ENCODE peak calls at places on chromosomes 5 and 9, in four cellular contexts. R is stomach, S is mammary epithelial cell, O is neural progenitor cell. G is an unnamed sample.

GRCh38 chr5:2569774-2570542 is 181.5 kb downstream of the IRX2 start:
- DNase-seq in R (no peak), S (no peak), O (no peak), G (no peak)

GRCh38 chr9:38299856-38300255 is 92.6 kb upstream of the ALDH1B1 start:
- DNase-seq in R (no peak), S (no peak), O (no peak), G (no peak)

GRCh38 chr9:127202461-127203139 is 62.0 kb upstream of the GARNL3 start:
- DNase-seq in R (no peak), S (no peak), O (no peak), G (no peak)

GRCh38 chr5:154221371-154221896 is 30.9 kb downstream of the GALNT10 start:
- DNase-seq in R (no peak), S (peak; percentile 88), O (peak; percentile 39), G (no peak)

GRCh38 chr5:157236423-157236822 is 29.5 kb upstream of the CYFIP2 start:
- DNase-seq in R (no peak), S (no peak), O (no peak), G (no peak)

GRCh38 chr9:101664432-101664831 is 69.7 kb upstream of the PPP3R2 start:
- DNase-seq in R (no peak), S (no peak), O (no peak), G (no peak)

GRCh38 chr9:37369671-37370070 is 52.8 kb upstream of the GRHPR start:
- DNase-seq in R (no peak), S (no peak), O (no peak), G (peak; percentile 46)

GRCh38 chr5:15007549-15008142 is 136.1 kb upstream of the ANKH start:
- DNase-seq in R (no peak), S (no peak), O (no peak), G (no peak)

GRCh38 chr5:131605086-131605485 is 29.9 kb downstream of the RAPGEF6 start:
- DNase-seq in R (no peak), S (no peak), O (no peak), G (no peak)

GRCh38 chr5:150649108-150649827 is 8.8 kb downstream of the SYNPO start:
- DNase-seq in R (no peak), S (no peak), O (no peak), G (no peak)

GRCh38 chr9:93091056-93091452 is 5.0 kb upstream of the CARD19 start:
- DNase-seq in R (no peak), S (no peak), O (no peak), G (peak; percentile 7)

GRCh38 chr5:158819840-158820620 is 279.7 kb downstream of the EBF1 start:
- DNase-seq in R (no peak), S (peak; percentile 7), O (no peak), G (no peak)

GRCh38 chr5:148957591-148958202 is 105.2 kb downstream of the SH3TC2 start:
- DNase-seq in R (peak; percentile 45), S (peak; percentile 33), O (peak; percentile 85), G (peak; percentile 88)

GRCh38 chr5:95403996-95404395 is 12.8 kb downstream of the FAM81B start:
- DNase-seq in R (no peak), S (peak; percentile 11), O (no peak), G (no peak)

GRCh38 chr9:105447386-105447813 is 434 bp upstream of the FSD1L start:
- DNase-seq in R (no peak), S (no peak), O (no peak), G (no peak)

GRCh38 chr9:89890326-89890980 is 285.6 kb downstream of the GADD45G start:
- DNase-seq in R (no peak), S (no peak), O (no peak), G (peak; percentile 18)

GRCh38 chr9:20117985-20118384 is 329.1 kb upstream of the SLC24A2 start:
- DNase-seq in R (no peak), S (no peak), O (no peak), G (no peak)

GRCh38 chr5:179114756-179115155 is 54.6 kb downstream of the ZNF354C start:
- DNase-seq in R (peak; percentile 18), S (no peak), O (no peak), G (peak; percentile 9)

GRCh38 chr5:179118338-179118737 is 58.2 kb downstream of the ZNF354C start:
- DNase-seq in R (no peak), S (peak; percentile 2), O (no peak), G (no peak)

GRCh38 chr5:179115307-179115706 is 55.1 kb downstream of the ZNF354C start:
- DNase-seq in R (peak; percentile 7), S (no peak), O (no peak), G (peak; percentile 12)

GRCh38 chr5:179113945-179114641 is 53.9 kb downstream of the ZNF354C start:
- DNase-seq in R (peak; percentile 14), S (no peak), O (no peak), G (peak; percentile 14)

DNA sequence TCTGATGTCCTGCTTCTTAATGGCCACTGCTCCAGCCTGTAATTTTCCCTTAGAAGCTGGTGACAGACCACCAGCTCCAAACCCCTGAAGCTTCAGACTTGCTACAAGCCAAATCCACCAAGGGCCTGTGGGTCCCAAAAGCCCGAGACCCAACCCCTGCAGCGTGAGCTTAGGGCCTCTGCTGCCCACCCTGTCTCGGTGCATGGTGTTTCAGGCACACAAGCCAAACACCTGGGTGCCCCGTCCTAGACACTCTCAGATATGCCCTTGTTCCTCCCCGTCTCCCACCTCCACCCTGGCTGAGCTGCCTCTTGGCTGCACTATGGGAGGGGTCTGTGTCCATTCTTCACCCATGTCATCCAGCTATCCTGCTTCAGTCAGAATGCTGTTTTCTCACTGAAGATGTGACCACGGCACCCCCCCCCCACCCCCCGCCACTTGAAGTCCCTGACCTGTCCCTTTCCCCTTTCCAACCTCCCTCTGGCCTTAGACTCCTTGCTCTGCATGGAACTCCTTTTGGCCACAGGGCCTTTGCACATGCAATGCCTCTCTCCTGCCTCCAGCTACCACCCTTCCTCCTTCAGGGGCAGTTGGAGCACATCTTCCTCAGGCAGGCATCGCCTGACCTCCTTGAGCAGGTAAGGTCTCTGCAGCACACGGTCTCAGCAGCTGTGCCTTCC is 55.8 kb downstream of the ZNF354C start:
- DNase-seq in R (peak; percentile 19), S (no peak), O (no peak), G (peak; percentile 14)
- H3K9me3 ChIP-seq in R (peaks cover 95% of the 10 kb centered on the region), S (peaks cover 56% of the 10 kb centered on the region), O (no peaks in the 10 kb centered on the region), G (peaks cover 17% of the 10 kb centered on the region)

GRCh38 chr5:56309262-56309826 is 76.2 kb upstream of the ANKRD55 start:
- DNase-seq in R (no peak), S (no peak), O (no peak), G (no peak)

GRCh38 chr5:56306433-56307150 is 73.5 kb upstream of the ANKRD55 start:
- DNase-seq in R (no peak), S (no peak), O (no peak), G (no peak)

GRCh38 chr5:56305551-56305950 is 72.4 kb upstream of the ANKRD55 start:
- DNase-seq in R (no peak), S (no peak), O (no peak), G (no peak)

GRCh38 chr5:56305001-56305400 is 71.9 kb upstream of the ANKRD55 start:
- DNase-seq in R (no peak), S (no peak), O (no peak), G (no peak)

DNA sequence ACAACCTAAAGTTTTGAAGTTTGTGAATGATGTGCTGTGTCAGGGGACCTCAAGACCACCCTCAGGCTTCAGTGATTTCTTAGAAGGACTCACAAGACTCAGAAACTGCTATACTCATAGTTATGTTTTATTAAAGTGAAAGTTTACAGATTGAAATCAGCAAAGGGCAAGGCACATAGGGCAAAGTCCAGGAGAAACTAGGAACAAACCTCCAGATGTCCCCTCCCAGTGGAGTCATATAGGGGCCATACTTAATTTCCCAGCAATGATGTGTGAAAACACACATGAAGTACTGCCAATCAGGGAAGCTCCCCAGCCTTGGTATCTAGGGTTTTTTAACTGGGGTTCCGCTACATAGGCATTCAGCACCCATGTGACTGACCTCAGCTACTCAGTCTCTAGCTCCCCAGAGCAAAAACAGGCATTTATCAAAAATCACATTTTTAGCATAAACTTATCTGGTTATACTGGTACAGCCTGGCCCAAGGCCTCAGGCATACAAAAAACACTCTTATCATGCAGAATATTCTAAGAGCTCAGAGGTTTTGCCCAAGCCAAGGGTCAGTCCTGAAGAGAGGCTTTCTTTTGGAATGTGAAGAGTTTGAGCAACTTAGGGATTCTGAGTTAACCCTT is 74.7 kb upstream of the ANKRD55 start:
- DNase-seq in R (no peak), S (no peak), O (no peak), G (no peak)
- H3K9me3 ChIP-seq in R (peaks cover 10% of the 10 kb centered on the region), S (no peaks in the 10 kb centered on the region), O (no peaks in the 10 kb centered on the region), G (no peaks in the 10 kb centered on the region)

DNA sequence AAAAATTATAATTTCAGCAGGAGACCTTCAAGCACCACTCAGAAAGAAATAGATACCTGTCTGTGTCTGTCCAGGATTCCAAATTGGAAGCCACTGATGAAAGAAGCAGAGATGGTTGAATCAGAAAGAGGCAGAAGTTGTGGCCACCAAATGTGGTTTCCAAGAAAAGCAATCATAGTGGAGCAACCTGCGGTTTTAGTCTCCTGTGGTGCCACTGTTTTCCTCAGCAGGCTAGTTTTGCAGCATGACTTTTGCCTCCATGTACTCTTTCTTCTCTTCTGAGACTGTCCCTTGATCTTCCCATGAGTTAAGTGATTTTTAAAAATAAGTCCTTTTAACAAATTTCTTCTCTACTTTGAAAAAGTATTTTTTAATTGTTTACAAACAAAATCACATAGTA is 535.8 kb downstream of the CYLC2 start:
- DNase-seq in R (no peak), S (no peak), O (peak; percentile 7), G (no peak)
- H3K9me3 ChIP-seq in R (peaks cover 14% of the 10 kb centered on the region), S (no peaks in the 10 kb centered on the region), O (no peaks in the 10 kb centered on the region), G (peaks cover 24% of the 10 kb centered on the region)

DNA sequence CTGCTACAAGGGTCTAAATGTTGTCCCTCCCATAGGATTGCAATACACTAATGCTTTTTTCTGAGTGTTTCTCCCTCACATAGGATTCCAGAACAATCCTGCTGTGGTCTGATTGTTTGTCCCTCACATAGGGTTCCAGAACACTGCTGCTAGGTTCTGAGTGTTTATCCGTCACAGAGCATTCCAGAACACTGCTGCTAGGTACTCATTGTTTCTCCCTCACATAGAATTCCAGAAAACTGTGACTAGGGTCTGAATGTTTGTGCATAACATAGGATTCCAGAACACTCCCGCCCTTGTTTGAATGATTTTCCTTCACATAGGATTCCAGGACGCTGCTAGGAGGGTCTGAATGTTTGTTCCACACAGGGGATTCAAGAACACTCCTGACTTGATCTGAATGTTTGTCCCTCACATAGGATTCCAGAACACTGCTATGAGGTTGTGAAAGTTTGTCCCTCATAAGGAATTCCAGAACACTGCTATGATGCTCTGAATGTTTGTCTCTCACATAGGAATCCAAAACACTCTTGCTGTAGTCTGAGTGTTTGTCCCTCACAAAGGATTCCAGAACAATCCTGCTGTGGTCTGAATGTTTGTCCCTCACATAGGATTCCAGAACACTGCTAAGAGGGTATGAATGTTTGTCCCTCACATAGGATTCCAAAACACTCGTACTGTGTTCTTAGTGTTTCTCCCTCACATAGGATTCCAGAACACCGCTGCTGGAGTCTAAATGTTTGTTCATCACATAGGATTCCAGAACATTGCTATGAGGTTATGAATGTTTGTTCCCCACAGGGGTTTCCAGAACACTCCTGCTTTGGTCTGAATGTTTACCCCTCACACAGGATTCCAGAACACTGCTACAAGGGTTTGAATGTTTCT is 213.5 kb downstream of the FOXD4L6 start:
- DNase-seq in R (no peak), S (no peak), O (no peak), G (peak; percentile 23)
- H3K9me3 ChIP-seq in R (peaks cover 93% of the 10 kb centered on the region), S (peaks cover 3% of the 10 kb centered on the region), O (peaks cover 38% of the 10 kb centered on the region), G (peaks cover 60% of the 10 kb centered on the region)

GRCh38 chr5:141272906-141273305 is 27.7 kb downstream of the PCDHB15 start:
- DNase-seq in R (no peak), S (no peak), O (no peak), G (peak; percentile 66)
- H3K9me3 ChIP-seq in R (peaks cover 100% of the 10 kb centered on the region), S (peaks cover 22% of the 10 kb centered on the region), O (peaks cover 4% of the 10 kb centered on the region), G (peaks cover 50% of the 10 kb centered on the region)

GRCh38 chr5:44660251-44660650 is 148.5 kb upstream of the MRPS30 start:
- DNase-seq in R (no peak), S (peak; percentile 61), O (no peak), G (no peak)
- H3K9me3 ChIP-seq in R (peaks cover 27% of the 10 kb centered on the region), S (peaks cover 4% of the 10 kb centered on the region), O (no peaks in the 10 kb centered on the region), G (peaks cover 25% of the 10 kb centered on the region)

G was measured in endodermal cell.